ENCODE peak calls at places on chromosomes 6 and 20, in six cellular contexts. H is progenitor cell of endocrine pancreas; O is NCI-H1092 treated with DMSO at 0.1 percent for 48 hours; B is non-pigmented ciliary epithelial cell; J is NCI-H1417; C is effector memory CD4-positive, alpha-beta T cell. G is an unnamed sample.

GRCh38 chr6:81787313-81788068 is 35.0 kb upstream of the TENT5A start:
- DNase-seq in H (no peak), O (no peak), B (peak; percentile 10), J (no peak), C (no peak), G (no peak)

GRCh38 chr6:159252955-159253508 is 83.8 kb downstream of the FNDC1 start:
- DNase-seq in H (no peak), O (peak; percentile 41), B (peak; percentile 18), J (peak; percentile 92), C (no peak), G (peak; percentile 55)

GRCh38 chr6:111727041-111727440 is 121.4 kb upstream of the TRAF3IP2 start:
- DNase-seq in H (no peak), O (no peak), B (no peak), J (no peak), C (no peak), G (no peak)

GRCh38 chr20:49484180-49485140 is 2.0 kb upstream of the KCNB1 start:
- DNase-seq in H (peak; percentile 81), O (peak; percentile 83), B (peak; percentile 10), J (peak; percentile 83), C (peak; percentile 9), G (peak; percentile 47)

GRCh38 chr6:30463651-30464618 is 25.4 kb upstream of the HLA-E start:
- DNase-seq in H (no peak), O (no peak), B (no peak), J (no peak), C (peak; percentile 61), G (no peak)

GRCh38 chr6:7050911-7051779 is 56.6 kb upstream of the RREB1 start:
- DNase-seq in H (peak; percentile 26), O (no peak), B (peak; percentile 55), J (no peak), C (peak; percentile 9), G (peak; percentile 31)

GRCh38 chr6:132797975-132798819 is at the start of gene SLC18B1:
- DNase-seq in H (peak; percentile 49), O (peak; percentile 14), B (no peak), J (peak; percentile 55), C (peak; percentile 36), G (peak; percentile 67)

GRCh38 chr6:82045965-82046756 is 201.4 kb downstream of the IBTK start:
- DNase-seq in H (no peak), O (no peak), B (peak; percentile 79), J (no peak), C (no peak), G (no peak)

GRCh38 chr6:97437087-97437486 is 154.1 kb upstream of the MMS22L start:
- DNase-seq in H (no peak), O (peak; percentile 7), B (peak; percentile 1), J (peak; percentile 18), C (no peak), G (peak; percentile 16)

GRCh38 chr6:33979750-33980149 is 166.1 kb downstream of the GRM4 start:
- DNase-seq in H (no peak), O (no peak), B (no peak), J (no peak), C (no peak), G (no peak)

GRCh38 chr20:44800398-44801046 is 9.8 kb downstream of the RIMS4 start:
- DNase-seq in H (no peak), O (no peak), B (no peak), J (no peak), C (no peak), G (no peak)

GRCh38 chr6:113190170-113190569 is 667.0 kb upstream of the MARCKS start:
- DNase-seq in H (no peak), O (no peak), B (no peak), J (no peak), C (no peak), G (no peak)

GRCh38 chr20:9119776-9120175 is 50.9 kb downstream of the PLCB4 start:
- DNase-seq in H (no peak), O (peak; percentile 32), B (no peak), J (no peak), C (no peak), G (no peak)

GRCh38 chr6:160535270-160535669 is 128.8 kb downstream of the LPA start:
- DNase-seq in H (no peak), O (no peak), B (no peak), J (no peak), C (no peak), G (no peak)

GRCh38 chr6:10617008-10617696 is 77.3 kb downstream of the C6orf52 start:
- DNase-seq in H (no peak), O (no peak), B (no peak), J (no peak), C (no peak), G (no peak)

GRCh38 chr6:45351667-45352066 is 23.5 kb downstream of the RUNX2 start:
- DNase-seq in H (no peak), O (no peak), B (no peak), J (no peak), C (no peak), G (no peak)

GRCh38 chr6:56220078-56220477 is 27.3 kb downstream of the COL21A1 start:
- DNase-seq in H (no peak), O (no peak), B (no peak), J (no peak), C (no peak), G (no peak)

G was measured in NCI-H748 treated with DMSO at 0.1 percent for 48 hours.